ENCODE peak calls at places on chromosomes 13 and 19, in five cellular contexts. F, S, Q, W and Z are unnamed samples.

GRCh38 chr19:51394045-51394836 is 3.9 kb upstream of the C19orf84 start:
- DNase-seq in W (peak; percentile 92), F (peak; percentile 94), S (peak; percentile 95), Q (peak; percentile 98), Z (peak; percentile 94)

GRCh38 chr13:50208826-50209335 is 193.6 kb downstream of the KCNRG start:
- DNase-seq in S (peak; percentile 75), W (peak; percentile 32), Q (peak; percentile 45), F (no peak), Z (peak; percentile 73)

GRCh38 chr13:89832827-89833226 is 1514.7 kb upstream of the MIR17HG start:
- DNase-seq in W (no peak), F (no peak), Q (no peak), S (no peak), Z (no peak)

GRCh38 chr13:106505295-106505694 is 30.2 kb downstream of the EFNB2 start:
- DNase-seq in W (no peak), F (no peak), S (no peak), Q (no peak), Z (no peak)

GRCh38 chr19:7742991-7743390 is 4.3 kb downstream of the CD209 start:
- DNase-seq in W (no peak), Q (no peak), S (no peak), F (no peak), Z (no peak)

GRCh38 chr19:35851213-35852028 is 883 bp downstream of the NPHS1 start:
- DNase-seq in S (no peak), Q (peak; percentile 84), F (no peak), W (no peak), Z (no peak)

GRCh38 chr13:56864451-56864850 is 276.3 kb upstream of the PRR20A start:
- DNase-seq in F (no peak), W (no peak), Q (no peak), S (no peak), Z (no peak)

GRCh38 chr13:111153977-111154332 is 38.8 kb downstream of the ARHGEF7 start:
- DNase-seq in W (no peak), Q (no peak), S (no peak), F (no peak), Z (no peak)

GRCh38 chr19:19217110-19217509 is 5.4 kb downstream of the NCAN start:
- DNase-seq in Q (no peak), S (no peak), W (no peak), F (no peak), Z (no peak)

GRCh38 chr13:36965767-36966166 is 33.4 kb downstream of the ALG5 start:
- DNase-seq in S (no peak), W (no peak), Q (no peak), F (no peak), Z (no peak)

GRCh38 chr13:21006141-21007005 is 55.0 kb downstream of the LATS2 start:
- DNase-seq in F (no peak), W (no peak), S (peak; percentile 15), Q (no peak), Z (no peak)

GRCh38 chr19:49335784-49336481 is 727 bp downstream of the CD37 start:
- DNase-seq in Q (peak; percentile 1), W (no peak), S (no peak), F (no peak), Z (no peak)

GRCh38 chr19:6402834-6403608 is 10.1 kb upstream of the GTF2F1 start:
- DNase-seq in Q (no peak), W (no peak), S (no peak), F (no peak), Z (no peak)

GRCh38 chr13:109616021-109616420 is 170.4 kb downstream of the IRS2 start:
- DNase-seq in S (no peak), F (no peak), W (no peak), Q (no peak), Z (no peak)